ENCODE peak calls at places on chromosome 10, in four cellular contexts. E, Q, I and M are unnamed samples.

GRCh38 chr10:23001901-23002516 is 74.2 kb downstream of the ARMC3 start:
- DNase-seq in E (no peak), Q (peak), I (peak), M (peak)

GRCh38 chr10:73585223-73585784 is 5.8 kb downstream of the USP54 start:
- DNase-seq in E (peak), Q (peak), I (no peak), M (no peak)

GRCh38 chr10:88886557-88886956 is 6.5 kb downstream of the STAMBPL1 start:
- DNase-seq in E (no peak), Q (no peak), I (no peak), M (no peak)

GRCh38 chr10:86071145-86071544 is 295.4 kb downstream of the GRID1 start:
- DNase-seq in E (no peak), Q (no peak), I (no peak), M (no peak)

GRCh38 chr10:118792501-118792900 is 37.7 kb upstream of the CACUL1 start:
- DNase-seq in E (no peak), Q (no peak), I (no peak), M (no peak)

GRCh38 chr10:119301397-119301796 is 94.0 kb downstream of the GRK5 start:
- DNase-seq in E (peak), Q (no peak), I (no peak), M (no peak)

GRCh38 chr10:72976886-72977285 is 22.3 kb upstream of the PLA2G12B start:
- DNase-seq in E (no peak), Q (no peak), I (no peak), M (no peak)

GRCh38 chr10:119806334-119807130 is 66.1 kb downstream of the MCMBP start:
- DNase-seq in E (no peak), Q (peak), I (no peak), M (no peak)

GRCh38 chr10:5891009-5891408 is 966 bp downstream of the FBH1 start:
- DNase-seq in E (no peak), Q (no peak), I (no peak), M (no peak)

GRCh38 chr10:5888352-5888751 is 1.3 kb downstream of the ANKRD16 start:
- DNase-seq in E (peak), Q (no peak), I (no peak), M (no peak)

GRCh38 chr10:5890519-5890878 is 456 bp downstream of the FBH1 start:
- DNase-seq in E (no peak), Q (peak), I (no peak), M (no peak)

GRCh38 chr10:5888843-5889623 is 660 bp downstream of the ANKRD16 start:
- DNase-seq in E (no peak), Q (peak), I (no peak), M (peak)

GRCh38 chr10:5889624-5890518 is at the start of the genes ANKRD16 and FBH1:
- DNase-seq in E (peak), Q (peak), I (peak), M (peak)
- H4K5ac ChIP-seq in E (peak), Q (no peak), I (peak), M (no peak)

DNA sequence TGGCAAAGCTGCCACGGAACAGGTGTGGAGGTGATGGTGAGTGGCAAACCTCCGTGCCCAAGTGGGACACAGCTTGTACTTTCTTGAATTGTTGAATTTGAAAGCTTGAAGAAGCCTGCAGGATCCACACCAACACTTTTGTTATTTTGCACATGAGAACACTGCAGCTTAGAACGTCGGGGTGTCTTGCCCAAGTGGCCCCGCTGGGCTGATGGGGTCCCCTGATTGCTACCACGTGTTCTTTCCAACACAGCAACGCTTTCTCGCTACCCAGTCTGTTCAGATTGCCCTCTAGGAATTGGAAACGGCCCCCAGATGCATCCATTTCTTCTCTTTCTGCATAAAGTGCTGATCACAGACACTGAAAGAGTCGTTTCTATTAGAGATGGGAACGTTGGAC is 268.5 kb downstream of the ADARB2 start:
- DNase-seq in E (no peak), Q (no peak), I (no peak), M (no peak)
- H4K5ac ChIP-seq in E (no peak), Q (no peak), I (no peak), M (no peak)

DNA sequence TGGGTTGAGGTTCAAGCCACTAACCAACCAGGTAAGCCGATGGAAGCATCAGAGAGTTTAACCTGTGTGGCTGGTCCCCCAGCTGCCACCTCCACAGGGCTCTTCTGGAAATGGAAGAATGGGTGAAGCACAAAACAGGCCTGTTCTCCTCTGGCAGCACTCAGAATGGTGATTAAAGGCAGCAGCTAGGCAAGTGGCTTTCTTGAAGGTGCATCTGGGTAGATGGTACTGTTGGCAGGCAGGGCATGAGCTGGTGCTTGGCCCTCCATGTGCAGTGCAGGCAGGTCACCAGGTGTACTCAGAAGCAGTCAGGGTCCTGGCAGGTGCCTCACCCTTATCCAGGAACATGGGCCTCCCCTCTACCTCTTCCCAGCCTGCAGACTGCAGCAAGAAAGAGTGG is 11.5 kb downstream of the AKR1E2 start:
- DNase-seq in E (no peak), Q (no peak), I (no peak), M (no peak)
- H4K5ac ChIP-seq in E (no peak), Q (no peak), I (no peak), M (no peak)

DNA sequence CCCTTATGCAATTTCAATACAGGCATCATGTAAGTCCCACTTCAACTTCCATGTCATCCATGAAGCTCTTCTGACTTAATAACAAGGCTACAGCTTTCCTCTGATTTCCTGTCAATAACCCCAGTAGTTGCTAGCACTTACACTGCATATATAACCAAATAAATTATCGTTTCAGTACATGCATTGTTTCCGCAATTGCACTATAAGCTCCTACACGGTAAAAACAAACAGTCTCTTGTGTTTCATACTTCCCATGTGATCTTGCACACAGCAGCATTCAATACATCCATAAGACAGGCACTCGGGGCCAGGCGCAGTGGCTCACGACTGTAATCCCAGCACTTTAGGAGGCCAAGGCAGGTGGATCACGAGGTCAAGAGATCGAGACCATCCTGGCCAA is 41.4 kb downstream of the FBXW4 start:
- DNase-seq in E (no peak), Q (no peak), I (no peak), M (no peak)
- H4K5ac ChIP-seq in E (no peak), Q (no peak), I (no peak), M (no peak)

GRCh38 chr10:21146446-21146789 is 249.3 kb upstream of the NEBL start:
- DNase-seq in E (no peak), Q (peak), I (no peak), M (no peak)
- H4K5ac ChIP-seq in E (no peak), Q (no peak), I (no peak), M (no peak)

DNA sequence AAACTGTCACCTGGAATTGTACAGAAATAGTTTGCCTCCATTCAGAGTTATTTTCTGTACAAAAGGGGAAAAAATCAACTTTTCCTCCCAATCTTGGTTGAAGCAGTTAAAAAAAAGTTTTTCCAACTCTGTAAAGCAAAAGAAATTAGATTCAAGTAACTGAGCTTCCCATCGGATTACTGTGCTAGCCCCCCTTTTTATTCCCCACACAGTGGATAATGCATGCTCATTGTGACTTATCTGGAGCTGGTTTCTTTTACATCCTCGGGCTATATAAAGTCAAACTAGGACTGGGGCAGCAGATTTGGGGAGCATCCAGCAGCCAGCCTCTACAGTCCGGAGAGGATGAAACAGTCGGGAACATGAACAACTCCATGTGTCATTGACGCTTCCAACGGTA is at the start of gene TECTB:
- DNase-seq in E (no peak), Q (no peak), I (no peak), M (no peak)
- H4K5ac ChIP-seq in E (no peak), Q (no peak), I (no peak), M (no peak)